ENCODE peak calls at places on chromosomes 7 and 10, in four cellular contexts. D is astrocyte; T is upper lobe of right lung; R is CD8-positive, alpha-beta memory T cell. Q is an unnamed sample. For H3K27me3, the result is how much of the 10 kb centered on the place peaks cover.

GRCh38 chr10:118595598-118596425 is at the start of gene PRLHR:
- DNase-seq in D (peak), T (no peak), R (no peak), Q (no peak)

GRCh38 chr7:8389898-8390642 is 43.3 kb upstream of the NXPH1 start:
- DNase-seq in D (no peak), T (no peak), R (no peak), Q (no peak)

GRCh38 chr10:3034611-3035010 is 32.7 kb upstream of the PFKP start:
- DNase-seq in D (no peak), T (no peak), R (no peak), Q (no peak)

GRCh38 chr7:125661677-125662076 is 732.1 kb upstream of the POT1 start:
- DNase-seq in D (no peak), T (no peak), R (no peak), Q (no peak)

GRCh38 chr7:47591655-47592572 is 10.0 kb upstream of the TNS3 start:
- DNase-seq in D (peak), T (no peak), R (no peak), Q (no peak)

GRCh38 chr10:112915590-112916572 is 34.2 kb upstream of the TCF7L2 start:
- DNase-seq in D (peak), T (no peak), R (no peak), Q (peak)

GRCh38 chr7:21966271-21966670 is 20.6 kb upstream of the CDCA7L start:
- DNase-seq in D (no peak), T (no peak), R (no peak), Q (no peak)

GRCh38 chr10:4201866-4202825 is 417.1 kb upstream of the KLF6 start:
- DNase-seq in D (no peak), T (no peak), R (no peak), Q (no peak)

GRCh38 chr10:14010083-14010551 is 320.6 kb downstream of the FRMD4A start:
- DNase-seq in D (peak), T (no peak), R (no peak), Q (no peak)

GRCh38 chr7:4014649-4015048 is 667.4 kb upstream of the FOXK1 start:
- DNase-seq in D (no peak), T (no peak), R (no peak), Q (no peak)

GRCh38 chr10:49611166-49611814 is 1.2 kb downstream of the SLC18A3 start:
- DNase-seq in D (no peak), T (peak), R (no peak), Q (no peak)

GRCh38 chr7:130735273-130735716 is 1.3 kb upstream of the KLF14 start:
- DNase-seq in D (no peak), T (no peak), R (no peak), Q (no peak)

GRCh38 chr7:130741336-130741995 is 7.5 kb upstream of the KLF14 start:
- DNase-seq in D (no peak), T (no peak), R (no peak), Q (no peak)

GRCh38 chr7:130736298-130736900 is 2.4 kb upstream of the KLF14 start:
- DNase-seq in D (no peak), T (no peak), R (no peak), Q (no peak)

GRCh38 chr7:130734525-130735272 is 692 bp upstream of the KLF14 start:
- DNase-seq in D (no peak), T (no peak), R (no peak), Q (no peak)

GRCh38 chr7:130740617-130741016 is 6.6 kb upstream of the KLF14 start:
- DNase-seq in D (no peak), T (no peak), R (no peak), Q (no peak)
- H3K27me3 ChIP-seq in D (half or more), T (half or more), R (half or more), Q (under half)

GRCh38 chr7:92076509-92076908 is 57.8 kb downstream of the CYP51A1 start:
- DNase-seq in D (no peak), T (no peak), R (no peak), Q (no peak)

GRCh38 chr7:92071032-92071431 is 63.2 kb downstream of the CYP51A1 start:
- DNase-seq in D (no peak), T (no peak), R (no peak), Q (no peak)

GRCh38 chr7:92075455-92076158 is 58.7 kb downstream of the CYP51A1 start:
- DNase-seq in D (no peak), T (no peak), R (no peak), Q (no peak)

DNA sequence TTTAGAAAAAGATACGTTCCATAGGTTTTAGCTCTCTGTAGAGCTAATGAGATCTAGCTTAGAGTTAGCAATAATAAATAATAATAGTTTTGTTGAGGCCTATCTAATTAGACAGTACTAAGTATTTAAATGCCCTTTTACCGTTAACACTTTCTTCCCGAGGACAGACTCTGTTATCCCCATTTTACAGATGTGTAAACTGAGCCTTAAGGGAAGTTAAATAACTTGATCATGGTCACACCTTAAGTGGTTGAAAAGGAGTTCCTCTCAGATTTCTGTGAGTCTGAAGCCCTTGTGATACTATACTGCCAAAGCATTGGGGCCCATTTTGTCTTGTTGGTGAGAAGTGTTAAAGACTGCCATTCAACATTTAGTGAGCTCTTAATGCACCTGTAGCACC is 61.6 kb downstream of the CYP51A1 start:
- DNase-seq in D (no peak), T (no peak), R (no peak), Q (no peak)
- H3K27me3 ChIP-seq in D (under half), T (under half), R (under half), Q (under half)

DNA sequence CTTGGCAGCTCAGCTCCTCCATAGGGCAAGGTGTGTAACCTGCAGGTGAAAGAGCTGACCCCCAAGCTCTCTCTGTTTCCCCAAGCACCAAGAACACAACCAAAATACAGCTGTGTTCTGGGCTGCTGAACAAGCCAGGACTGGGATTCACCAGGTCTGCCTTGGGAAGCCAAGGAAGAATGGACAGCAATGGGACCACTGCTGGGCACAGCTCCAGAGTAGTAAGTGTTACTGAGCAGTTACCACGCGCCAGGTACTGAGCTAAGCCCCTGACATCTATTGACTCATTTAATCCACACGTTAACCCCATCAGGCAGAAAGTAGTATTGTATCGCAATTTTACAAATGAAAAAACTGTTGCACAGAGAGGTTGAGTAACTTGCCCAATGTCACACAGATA is 168.3 kb downstream of the GRID1 start:
- DNase-seq in D (no peak), T (no peak), R (no peak), Q (no peak)
- H3K27me3 ChIP-seq in D (under half), T (under half), R (under half), Q (under half)

DNA sequence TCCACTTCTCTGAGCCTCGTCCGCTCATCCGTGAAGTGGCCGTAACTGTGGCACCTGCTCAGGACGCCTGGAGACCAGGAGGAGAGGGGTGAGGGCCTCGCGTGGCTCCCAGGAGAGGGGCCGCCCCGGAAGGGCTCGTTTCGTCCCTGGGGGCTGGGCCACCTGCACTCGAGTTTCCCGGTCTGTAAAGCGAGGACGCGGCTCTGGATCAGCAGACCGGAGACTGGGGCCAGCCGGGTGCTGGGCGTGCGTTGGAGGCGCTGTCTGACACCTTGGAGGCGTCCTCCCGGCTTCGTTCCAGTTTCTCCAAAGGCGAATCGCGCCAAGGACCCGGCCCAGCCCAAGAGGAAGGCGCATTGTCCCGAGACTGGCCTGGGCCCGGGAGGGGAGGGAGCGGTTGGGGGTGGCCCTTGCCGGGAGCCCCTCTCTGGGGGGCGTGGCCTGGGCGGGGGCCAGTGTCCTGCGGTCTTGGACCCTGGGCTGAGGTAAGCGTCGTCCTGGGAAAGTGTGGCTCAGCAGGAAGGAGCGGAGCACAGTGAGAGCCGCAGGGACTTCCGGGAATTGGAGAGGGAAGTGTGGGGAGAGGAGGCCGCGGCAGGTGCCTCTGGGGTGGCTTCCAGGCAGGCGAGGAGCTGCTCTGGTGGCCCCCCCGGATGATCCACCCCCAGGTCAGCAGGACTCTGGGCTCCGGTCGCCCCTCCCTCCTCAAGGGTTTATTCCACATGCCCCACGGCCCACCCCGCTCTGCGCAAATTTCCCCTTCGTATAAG is 89.7 kb downstream of the FOXL3 start:
- DNase-seq in D (no peak), T (peak), R (no peak), Q (no peak)
- H3K27me3 ChIP-seq in D (under half), T (under half), R (under half), Q (under half)

GRCh38 chr10:133231244-133231945 is 1.4 kb downstream of the UTF1 start:
- DNase-seq in D (no peak), T (no peak), R (no peak), Q (no peak)
- H3K27me3 ChIP-seq in D (under half), T (half or more), R (under half), Q (half or more)

Q was measured in kidney epithelial cell.